ENCODE peak calls at places on chromosomes 7 and 10, in seven cellular contexts. V is kidney; B is CD4-positive, alpha-beta memory T cell; X is aorta; S is mesendoderm; M is heart left ventricle; D is ovary. O is an unnamed sample. For H3K4me1, the result is how much of the 10 kb centered on the place peaks cover.

GRCh38 chr7:26457702-26458327 is 166.2 kb downstream of the SNX10 start:
- DNase-seq in V (no peak), B (no peak), X (no peak), S (no peak), M (no peak), D (no peak), O (no peak)

GRCh38 chr7:121966538-121967332 is 93.8 kb downstream of the PTPRZ1 start:
- DNase-seq in V (no peak), B (no peak), X (no peak), S (no peak), M (no peak), D (no peak), O (no peak)

GRCh38 chr10:50322075-50322474 is 70.8 kb upstream of the ASAH2 start:
- DNase-seq in V (no peak), B (no peak), X (no peak), S (peak), M (no peak), D (no peak), O (peak)

GRCh38 chr7:6268909-6269306 is 3.5 kb downstream of the CYTH3 start:
- DNase-seq in V (no peak), B (no peak), X (no peak), S (no peak), M (no peak), D (no peak), O (no peak)

GRCh38 chr10:24680647-24681475 is 42.8 kb downstream of the ARHGAP21 start:
- DNase-seq in V (no peak), B (no peak), X (no peak), S (no peak), M (no peak), D (no peak), O (no peak)

GRCh38 chr7:25307624-25308023 is 79.3 kb upstream of the NPVF start:
- DNase-seq in V (no peak), B (no peak), X (no peak), S (no peak), M (no peak), D (no peak), O (no peak)

GRCh38 chr7:37901890-37902524 is 14.6 kb downstream of the SFRP4 start:
- DNase-seq in V (no peak), B (no peak), X (no peak), S (peak), M (no peak), D (no peak), O (no peak)

GRCh38 chr10:61063911-61064310 is 119.9 kb upstream of the RHOBTB1 start:
- DNase-seq in V (no peak), B (no peak), X (no peak), S (no peak), M (no peak), D (no peak), O (no peak)

GRCh38 chr10:21579291-21579690 is 45.3 kb downstream of the MLLT10 start:
- DNase-seq in V (no peak), B (no peak), X (no peak), S (no peak), M (no peak), D (no peak), O (no peak)

GRCh38 chr7:332646-333398 is 42.9 kb downstream of the FOXL3 start:
- DNase-seq in V (peak), B (peak), X (peak), S (peak), M (peak), D (peak), O (peak)

GRCh38 chr7:62361-63116 is 129.8 kb upstream of the FAM20C start:
- DNase-seq in V (peak), B (no peak), X (peak), S (no peak), M (peak), D (no peak), O (no peak)

GRCh38 chr7:154832557-154833138 is 170.3 kb downstream of the PAXIP1 start:
- DNase-seq in V (no peak), B (no peak), X (no peak), S (peak), M (no peak), D (no peak), O (no peak)

GRCh38 chr10:87861953-87862643 is 1.2 kb downstream of the KLLN start:
- DNase-seq in V (peak), B (peak), X (peak), S (peak), M (peak), D (peak), O (peak)

GRCh38 chr10:11602919-11603523 is 8.4 kb downstream of the USP6NL start:
- DNase-seq in V (no peak), B (no peak), X (no peak), S (peak), M (no peak), D (no peak), O (no peak)

GRCh38 chr7:116588225-116588624 is 63.4 kb downstream of the CAV1 start:
- DNase-seq in V (no peak), B (no peak), X (no peak), S (peak), M (no peak), D (no peak), O (no peak)

GRCh38 chr7:129307592-129307991 is 82.8 kb downstream of the AHCYL2 start:
- DNase-seq in V (no peak), B (no peak), X (no peak), S (no peak), M (no peak), D (no peak), O (no peak)

GRCh38 chr10:43376046-43376635 is 4.7 kb downstream of the FXYD4 start:
- DNase-seq in V (peak), B (no peak), X (peak), S (no peak), M (no peak), D (no peak), O (no peak)

GRCh38 chr10:30553625-30554442 is 75.7 kb downstream of the LYZL2 start:
- DNase-seq in V (peak), B (no peak), X (peak), S (peak), M (peak), D (peak), O (no peak)

GRCh38 chr10:6621536-6621935 is 41.5 kb upstream of the PRKCQ start:
- DNase-seq in V (no peak), B (no peak), X (no peak), S (peak), M (no peak), D (no peak), O (no peak)

GRCh38 chr10:44264244-44264643 is 120.7 kb downstream of the CXCL12 start:
- DNase-seq in V (no peak), B (no peak), X (no peak), S (no peak), M (no peak), D (no peak), O (no peak)

GRCh38 chr10:133009218-133009954 is 67.0 kb upstream of the CFAP46 start:
- DNase-seq in V (peak), B (no peak), X (peak), S (peak), M (peak), D (no peak), O (no peak)

GRCh38 chr7:32062150-32062549 is 8.1 kb downstream of the PDE1C start:
- DNase-seq in V (no peak), B (no peak), X (peak), S (peak), M (peak), D (peak), O (no peak)

GRCh38 chr7:84666668-84667067 is 472.1 kb upstream of the SEMA3A start:
- DNase-seq in V (no peak), B (no peak), X (no peak), S (no peak), M (no peak), D (no peak), O (no peak)

GRCh38 chr10:100894033-100894432 is 18.7 kb upstream of the SLF2 start:
- DNase-seq in V (no peak), B (no peak), X (no peak), S (no peak), M (peak), D (no peak), O (no peak)

GRCh38 chr7:28195925-28196324 is 15.3 kb upstream of the JAZF1 start:
- DNase-seq in V (no peak), B (no peak), X (no peak), S (peak), M (no peak), D (no peak), O (no peak)

GRCh38 chr10:46542567-46543323 is 13.7 kb downstream of the GPRIN2 start:
- DNase-seq in V (peak), B (no peak), X (no peak), S (no peak), M (no peak), D (peak), O (peak)

GRCh38 chr7:137195996-137196395 is 147.5 kb downstream of the PTN start:
- DNase-seq in V (no peak), B (no peak), X (no peak), S (no peak), M (no peak), D (no peak), O (no peak)

GRCh38 chr7:12415072-12415471 is 11.4 kb upstream of the VWDE start:
- DNase-seq in V (no peak), B (no peak), X (no peak), S (no peak), M (no peak), D (no peak), O (no peak)

GRCh38 chr7:134427896-134428295 is 31.0 kb downstream of the AKR1B1 start:
- DNase-seq in V (no peak), B (no peak), X (no peak), S (no peak), M (no peak), D (no peak), O (no peak)

GRCh38 chr10:49605177-49605938 is 4.8 kb upstream of the SLC18A3 start:
- DNase-seq in V (no peak), B (no peak), X (no peak), S (no peak), M (no peak), D (no peak), O (no peak)

GRCh38 chr7:87021285-87021684 is 38.2 kb downstream of the ELAPOR2 start:
- DNase-seq in V (no peak), B (no peak), X (no peak), S (no peak), M (no peak), D (no peak), O (no peak)

GRCh38 chr10:97640868-97641811 is 669 bp downstream of the PI4K2A start:
- DNase-seq in V (peak), B (peak), X (peak), S (peak), M (peak), D (peak), O (peak)

GRCh38 chr10:62045765-62046521 is 144.4 kb downstream of the ARID5B start:
- DNase-seq in V (no peak), B (peak), X (no peak), S (peak), M (no peak), D (no peak), O (no peak)

GRCh38 chr7:66326501-66327180 is 121.5 kb downstream of the TPST1 start:
- DNase-seq in V (no peak), B (no peak), X (no peak), S (no peak), M (no peak), D (no peak), O (no peak)

GRCh38 chr10:22666287-22667092 is 47.9 kb downstream of the PIP4K2A start:
- DNase-seq in V (no peak), B (peak), X (no peak), S (no peak), M (no peak), D (no peak), O (peak)

GRCh38 chr7:131131746-131132431 is 195.8 kb upstream of the MKLN1 start:
- DNase-seq in V (no peak), B (no peak), X (no peak), S (no peak), M (no peak), D (no peak), O (no peak)

GRCh38 chr10:74921744-74922143 is 95.3 kb downstream of the KAT6B start:
- DNase-seq in V (no peak), B (no peak), X (no peak), S (peak), M (no peak), D (no peak), O (no peak)

GRCh38 chr10:92181575-92181974 is 109.3 kb downstream of the CPEB3 start:
- DNase-seq in V (no peak), B (no peak), X (no peak), S (peak), M (no peak), D (no peak), O (peak)

GRCh38 chr10:132961-133898 is 2.0 kb upstream of the ZMYND11 start:
- DNase-seq in V (no peak), B (no peak), X (no peak), S (peak), M (no peak), D (no peak), O (no peak)

GRCh38 chr10:79143879-79144278 is 75.1 kb downstream of the ZMIZ1 start:
- DNase-seq in V (no peak), B (no peak), X (no peak), S (no peak), M (no peak), D (no peak), O (no peak)

GRCh38 chr10:79142522-79143309 is 74.0 kb downstream of the ZMIZ1 start:
- DNase-seq in V (no peak), B (no peak), X (no peak), S (no peak), M (no peak), D (no peak), O (no peak)

GRCh38 chr10:79140906-79141305 is 72.1 kb downstream of the ZMIZ1 start:
- DNase-seq in V (no peak), B (no peak), X (no peak), S (no peak), M (no peak), D (no peak), O (no peak)

GRCh38 chr10:79140083-79140793 is 71.5 kb downstream of the ZMIZ1 start:
- DNase-seq in V (no peak), B (no peak), X (no peak), S (no peak), M (no peak), D (no peak), O (no peak)

GRCh38 chr10:79142064-79142491 is 73.3 kb downstream of the ZMIZ1 start:
- DNase-seq in V (peak), B (no peak), X (peak), S (no peak), M (no peak), D (no peak), O (no peak)
- H3K4me1 ChIP-seq in V (half or more), B (half or more), X (under half), S (under half), M (half or more), D (under half), O (under half)

GRCh38 chr7:51223505-51223904 is 93.1 kb downstream of the COBL start:
- DNase-seq in V (no peak), B (no peak), X (no peak), S (no peak), M (no peak), D (no peak), O (no peak)

GRCh38 chr7:51217804-51218203 is 98.8 kb downstream of the COBL start:
- DNase-seq in V (no peak), B (no peak), X (no peak), S (no peak), M (no peak), D (no peak), O (no peak)

GRCh38 chr7:51222916-51223315 is 93.7 kb downstream of the COBL start:
- DNase-seq in V (no peak), B (no peak), X (no peak), S (no peak), M (no peak), D (no peak), O (no peak)

GRCh38 chr7:51219261-51219988 is 97.2 kb downstream of the COBL start:
- DNase-seq in V (no peak), B (no peak), X (no peak), S (no peak), M (no peak), D (no peak), O (no peak)

GRCh38 chr7:51220226-51220625 is 96.4 kb downstream of the COBL start:
- DNase-seq in V (no peak), B (no peak), X (no peak), S (no peak), M (no peak), D (no peak), O (no peak)
- H3K4me1 ChIP-seq in V (under half), B (under half), X (under half), S (under half), M (under half), D (under half), O (under half)

DNA sequence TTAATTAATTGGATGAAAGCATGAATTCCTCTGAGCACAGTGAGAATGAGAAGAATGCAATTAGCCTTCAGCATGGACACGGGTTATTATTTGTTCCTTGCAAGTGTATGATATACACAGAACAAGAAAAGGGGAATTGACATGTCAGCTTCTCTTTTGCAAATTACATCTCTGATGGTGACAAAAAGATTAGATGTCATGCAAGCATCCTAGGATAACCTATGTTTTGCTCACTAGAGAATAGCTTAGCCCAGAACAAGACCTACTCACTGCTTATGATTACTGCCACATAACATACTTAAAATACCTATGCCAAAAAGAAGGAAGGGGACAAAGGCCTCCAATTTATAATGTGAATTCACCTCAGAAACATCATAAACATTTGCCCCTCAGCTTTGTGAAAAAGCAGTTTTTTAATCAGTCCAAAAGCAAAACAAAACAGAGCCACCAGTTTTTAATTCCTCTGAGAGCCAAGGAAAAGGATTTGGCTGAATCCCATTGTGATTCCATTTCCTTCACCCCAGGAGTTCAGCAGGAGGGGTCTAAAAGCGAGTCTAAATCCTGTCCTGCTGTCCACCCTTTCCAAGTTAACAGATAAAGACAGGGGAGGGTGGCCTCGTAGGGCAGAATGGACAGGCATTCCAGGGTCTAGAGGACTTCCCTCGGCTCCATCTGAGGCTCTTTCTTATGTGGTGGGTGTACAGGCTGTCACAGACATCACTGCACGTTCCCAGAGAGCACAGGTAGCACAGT is 120.1 kb downstream of the ABLIM1 start:
- DNase-seq in V (no peak), B (no peak), X (no peak), S (no peak), M (no peak), D (no peak), O (no peak)
- H3K4me1 ChIP-seq in V (under half), B (half or more), X (under half), S (under half), M (half or more), D (under half), O (half or more)

GRCh38 chr10:72253002-72253401 is 20.7 kb upstream of the DDIT4 start:
- DNase-seq in V (no peak), B (no peak), X (no peak), S (no peak), M (no peak), D (no peak), O (no peak)
- H3K4me1 ChIP-seq in V (under half), B (half or more), X (under half), S (under half), M (half or more), D (under half), O (half or more)

GRCh38 chr7:127887096-127887495 is 144.1 kb downstream of the LRRC4 start:
- DNase-seq in V (no peak), B (no peak), X (no peak), S (peak), M (no peak), D (no peak), O (no peak)
- H3K4me1 ChIP-seq in V (under half), B (under half), X (under half), S (under half), M (under half), D (under half), O (under half)

DNA sequence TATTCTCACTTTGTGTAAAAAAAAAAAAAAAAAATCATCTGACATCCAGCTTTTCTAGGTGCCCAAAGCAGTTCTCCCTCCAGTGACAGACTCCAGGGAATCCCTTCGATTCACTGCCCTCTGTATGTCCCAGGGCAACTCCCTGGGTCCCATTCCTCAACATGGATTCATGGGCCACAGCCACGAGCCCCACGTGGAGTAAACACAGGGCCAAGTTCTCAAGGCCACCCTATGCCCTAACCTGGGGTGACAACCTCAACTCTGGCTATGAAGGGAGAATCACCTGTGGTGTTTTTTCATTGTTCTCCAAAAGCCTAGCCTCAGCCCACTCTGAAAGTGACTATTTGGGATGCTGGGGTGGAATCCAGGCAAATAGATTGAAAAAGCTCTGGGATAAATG is 3.4 kb downstream of the BNIP3 start:
- DNase-seq in V (no peak), B (no peak), X (no peak), S (no peak), M (no peak), D (no peak), O (no peak)
- H3K4me1 ChIP-seq in V (under half), B (half or more), X (under half), S (under half), M (half or more), D (under half), O (under half)

DNA sequence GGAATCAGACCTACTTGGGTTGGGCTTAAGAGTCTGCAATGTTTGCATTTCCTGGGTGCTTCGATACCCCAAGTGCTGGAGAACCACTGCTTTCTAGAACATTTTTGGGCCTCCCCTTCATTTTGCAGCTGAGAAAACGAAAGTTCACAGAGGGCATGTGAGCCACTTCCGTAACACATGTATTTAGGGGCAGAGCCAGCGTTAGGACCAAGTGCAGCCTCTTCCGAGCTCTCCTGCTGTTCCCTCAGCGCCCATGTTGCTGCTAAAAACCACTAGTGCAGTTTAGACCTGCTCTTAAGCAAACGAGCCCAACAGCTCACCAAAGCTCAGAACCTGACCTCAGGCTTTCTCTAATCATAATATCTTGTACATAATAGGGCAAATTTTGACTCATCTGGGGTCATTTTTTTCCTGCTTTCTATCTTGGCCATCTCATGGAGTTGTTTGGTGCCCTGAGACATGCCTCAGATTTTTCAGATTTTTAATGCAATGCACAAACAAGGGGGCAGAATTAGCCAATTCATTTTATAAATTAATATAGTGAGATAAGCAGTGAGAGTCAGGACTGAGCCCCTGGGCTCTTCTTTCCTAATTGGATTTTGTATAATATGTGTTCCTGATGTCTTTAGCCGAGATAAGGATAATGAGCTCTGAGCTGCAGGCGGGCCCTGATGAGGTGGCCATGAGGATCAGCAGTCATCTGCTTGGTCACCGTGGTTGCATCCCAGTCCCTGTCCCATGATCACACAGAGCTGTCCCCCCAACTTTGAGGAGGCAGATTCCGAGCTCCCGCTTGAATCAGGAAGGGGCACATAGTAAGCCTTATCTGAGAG is 12.9 kb downstream of the BAG3 start:
- DNase-seq in V (no peak), B (peak), X (no peak), S (peak), M (no peak), D (no peak), O (no peak)
- H3K4me1 ChIP-seq in V (under half), B (under half), X (under half), S (under half), M (half or more), D (under half), O (under half)